ENCODE peak calls at places on chromosomes 3 and 15, in eight cellular contexts. P is epithelial cell of prostate; H is HL-60; T is natural killer cell; D is hypothalamus; E is effector memory CD4-positive, alpha-beta T cell; R is activated CD4-positive, CD25-positive, alpha-beta regulatory T cell; M is progenitor cell of endocrine pancreas. O is an unnamed sample.

GRCh38 chr3:55476515-55476914 is 10.6 kb downstream of the WNT5A start:
- DNase-seq in P (no peak), H (no peak), T (no peak), D (no peak), E (no peak), R (no peak), M (no peak), O (no peak)

GRCh38 chr15:92787116-92787515 is 113.0 kb upstream of the CHD2 start:
- DNase-seq in P (no peak), H (no peak), T (no peak), D (no peak), E (no peak), R (no peak), M (no peak), O (no peak)

GRCh38 chr3:14204605-14205284 is 26.1 kb downstream of the LSM3 start:
- DNase-seq in P (no peak), H (peak; percentile 70), T (no peak), D (no peak), E (no peak), R (no peak), M (no peak), O (no peak)

GRCh38 chr3:193782280-193782654 is 189.3 kb downstream of the OPA1 start:
- DNase-seq in P (peak; percentile 78), H (no peak), T (no peak), D (no peak), E (no peak), R (no peak), M (peak; percentile 38), O (no peak)

GRCh38 chr15:52208306-52208946 is 17.2 kb upstream of the GNB5 start:
- DNase-seq in P (peak; percentile 20), H (peak; percentile 34), T (peak; percentile 51), D (peak; percentile 7), E (peak; percentile 53), R (peak; percentile 30), M (peak; percentile 59), O (no peak)

GRCh38 chr3:117277816-117278215 is 568.2 kb downstream of the TUSC7 start:
- DNase-seq in P (no peak), H (no peak), T (no peak), D (no peak), E (no peak), R (no peak), M (no peak), O (no peak)

GRCh38 chr15:35038655-35039534 is 46.2 kb downstream of the NANOGP8 start:
- DNase-seq in P (no peak), H (no peak), T (no peak), D (no peak), E (no peak), R (no peak), M (no peak), O (no peak)

GRCh38 chr3:52294320-52295150 is 6.9 kb downstream of the GLYCTK start:
- DNase-seq in P (no peak), H (no peak), T (no peak), D (no peak), E (no peak), R (no peak), M (no peak), O (peak; percentile 25)

GRCh38 chr3:61562810-61563613 is 1.6 kb downstream of the PTPRG start:
- DNase-seq in P (no peak), H (no peak), T (no peak), D (no peak), E (no peak), R (no peak), M (peak; percentile 23), O (peak; percentile 83)

GRCh38 chr3:42264399-42265058 is 1.5 kb downstream of the CCK start:
- DNase-seq in P (peak; percentile 27), H (no peak), T (no peak), D (no peak), E (no peak), R (no peak), M (no peak), O (no peak)

GRCh38 chr15:72050700-72051099 is 67.2 kb downstream of the MYO9A start:
- DNase-seq in P (no peak), H (no peak), T (no peak), D (no peak), E (no peak), R (no peak), M (no peak), O (no peak)

GRCh38 chr15:56869573-56869972 is 48.9 kb upstream of the TCF12 start:
- DNase-seq in P (no peak), H (peak; percentile 20), T (no peak), D (peak; percentile 9), E (no peak), R (no peak), M (no peak), O (no peak)

GRCh38 chr3:63705092-63705645 is 52.7 kb downstream of the SNTN start:
- DNase-seq in P (no peak), H (no peak), T (no peak), D (no peak), E (no peak), R (no peak), M (no peak), O (no peak)

GRCh38 chr15:37059051-37059450 is 41.3 kb downstream of the MEIS2 start:
- DNase-seq in P (peak; percentile 75), H (no peak), T (no peak), D (no peak), E (no peak), R (no peak), M (no peak), O (no peak)

O was measured in aorta.